ENCODE peak calls at places on chromosome 16, in nine cellular contexts. Z is prostate gland; J is NCI-H187 treated with DMSO at 0.1 percent for 48 hours; M is effector memory CD4-positive, alpha-beta T cell; Y is WTC11; Q is NCI-H2081; E is AG08395; A is epithelial cell of esophagus; U is HS-5. N is an unnamed sample.

GRCh38 chr16:79186196-79186595 is 414.3 kb downstream of the MAF start:
- DNase-seq in Y (no peak), U (no peak), Z (no peak), M (no peak), J (no peak), E (no peak), Q (no peak), A (no peak), N (no peak)

GRCh38 chr16:47970291-47970931 is 185.4 kb downstream of the ABCC12 start:
- DNase-seq in J (no peak), E (peak), Q (no peak), U (no peak), A (peak), M (no peak), Y (no peak), Z (no peak), N (peak)

GRCh38 chr16:47694543-47694942 is 233.4 kb downstream of the PHKB start:
- DNase-seq in J (no peak), Z (no peak), E (no peak), Y (peak), Q (no peak), M (no peak), A (no peak), U (no peak), N (no peak)

GRCh38 chr16:75244844-75245758 is 6.3 kb downstream of the BCAR1 start:
- DNase-seq in Q (no peak), M (no peak), Z (peak), Y (peak), J (no peak), E (peak), U (peak), A (peak), N (peak)

GRCh38 chr16:82761858-82762257 is 135.1 kb downstream of the CDH13 start:
- DNase-seq in Q (no peak), Z (no peak), E (peak), Y (no peak), U (no peak), M (no peak), A (no peak), J (no peak), N (no peak)

GRCh38 chr16:72172105-72173034 is at the start of gene PMFBP1:
- DNase-seq in J (no peak), U (peak), M (no peak), A (peak), E (peak), Y (no peak), Z (no peak), Q (no peak), N (peak)

GRCh38 chr16:50631249-50631984 is 49.7 kb downstream of the SNX20 start:
- DNase-seq in Y (no peak), U (no peak), E (no peak), Z (no peak), M (no peak), Q (no peak), A (no peak), J (no peak), N (no peak)

GRCh38 chr16:56732366-56732765 is 2.4 kb downstream of the NUP93 start:
- DNase-seq in E (no peak), M (no peak), Z (no peak), J (no peak), U (no peak), Q (no peak), Y (no peak), A (no peak), N (no peak)

GRCh38 chr16:27982184-27982583 is 81.3 kb downstream of the GSG1L start:
- DNase-seq in M (no peak), E (no peak), A (no peak), U (no peak), J (no peak), Z (no peak), Q (no peak), Y (no peak), N (no peak)

GRCh38 chr16:997440-998051 is 16.0 kb downstream of the SOX8 start:
- DNase-seq in J (no peak), M (peak), E (peak), U (no peak), A (no peak), Y (peak), Z (peak), Q (no peak), N (peak)

GRCh38 chr16:82232806-82233205 is 62.8 kb upstream of the MPHOSPH6 start:
- DNase-seq in J (no peak), U (no peak), E (no peak), Y (no peak), M (no peak), Z (no peak), Q (no peak), A (peak), N (no peak)

GRCh38 chr16:4825196-4825595 is 21.9 kb downstream of the GLYR1 start:
- DNase-seq in E (no peak), Y (no peak), M (no peak), U (no peak), Z (no peak), A (no peak), J (no peak), Q (no peak), N (no peak)

GRCh38 chr16:24309222-24309905 is 53.2 kb downstream of the CACNG3 start:
- DNase-seq in U (no peak), E (no peak), A (peak), Y (no peak), Q (no peak), M (no peak), J (no peak), Z (no peak), N (peak)

GRCh38 chr16:23377071-23377931 is 75.2 kb downstream of the SCNN1B start:
- DNase-seq in M (no peak), U (no peak), J (no peak), E (no peak), Z (no peak), Y (no peak), Q (no peak), A (no peak), N (no peak)

GRCh38 chr16:3938843-3939624 is 58.5 kb upstream of the CREBBP start:
- DNase-seq in J (no peak), M (peak), Q (peak), U (no peak), Y (peak), A (peak), Z (no peak), E (peak), N (peak)

GRCh38 chr16:26649646-26650045 is 417.1 kb upstream of the C16orf82 start:
- DNase-seq in U (no peak), A (no peak), E (no peak), Y (no peak), M (no peak), Q (no peak), J (peak), Z (no peak), N (no peak)

GRCh38 chr16:65538945-65539344 is 417.1 kb upstream of the CDH11 start:
- DNase-seq in E (peak), Y (no peak), U (no peak), Q (no peak), M (no peak), A (peak), J (no peak), Z (no peak), N (peak)

GRCh38 chr16:8893426-8893825 is 11.3 kb downstream of the LITAFD start:
- DNase-seq in Q (no peak), E (no peak), A (no peak), Z (no peak), M (no peak), J (no peak), Y (no peak), U (no peak), N (no peak)

GRCh38 chr16:85998868-85999729 is 100.1 kb downstream of the IRF8 start:
- DNase-seq in Y (no peak), E (no peak), M (no peak), U (no peak), Q (no peak), J (no peak), Z (no peak), A (peak), N (no peak)

N was measured in PC-3.